ENCODE peak calls at places on chromosomes 5 and 9, in eight cellular contexts. One of them, this sample, is unnamed.

GRCh38 chr9:80175286-80175906 is 603.6 kb downstream of the TLE4 start:
- DNase-seq in suprapubic skin: no peak
- DNase-seq in fibroblast of lung: peak
- DNase-seq in cardiac muscle cell: peak
- DNase-seq in CD8-positive, alpha-beta T cell: no peak
- DNase-seq in GM23338: peak
- DNase-seq in body of pancreas: no peak
- DNase-seq in IMR-90: peak
- DNase-seq in this sample: no peak

GRCh38 chr9:5448461-5448860 is 1.9 kb upstream of the CD274 start:
- DNase-seq in CD8-positive, alpha-beta T cell: no peak
- DNase-seq in fibroblast of lung: no peak
- DNase-seq in IMR-90: no peak
- DNase-seq in GM23338: no peak
- DNase-seq in cardiac muscle cell: no peak
- DNase-seq in body of pancreas: no peak
- DNase-seq in suprapubic skin: no peak
- DNase-seq in this sample: no peak

GRCh38 chr9:86978413-86978812 is 31.1 kb upstream of the GAS1 start:
- DNase-seq in body of pancreas: no peak
- DNase-seq in cardiac muscle cell: no peak
- DNase-seq in IMR-90: peak
- DNase-seq in GM23338: no peak
- DNase-seq in CD8-positive, alpha-beta T cell: no peak
- DNase-seq in fibroblast of lung: peak
- DNase-seq in suprapubic skin: no peak
- DNase-seq in this sample: no peak

GRCh38 chr9:75438716-75439115 is 350.4 kb downstream of the OSTF1 start:
- DNase-seq in body of pancreas: no peak
- DNase-seq in GM23338: no peak
- DNase-seq in cardiac muscle cell: no peak
- DNase-seq in fibroblast of lung: no peak
- DNase-seq in CD8-positive, alpha-beta T cell: no peak
- DNase-seq in IMR-90: no peak
- DNase-seq in suprapubic skin: no peak
- DNase-seq in this sample: no peak

GRCh38 chr9:75229605-75230332 is 141.5 kb downstream of the OSTF1 start:
- DNase-seq in CD8-positive, alpha-beta T cell: no peak
- DNase-seq in GM23338: peak
- DNase-seq in body of pancreas: peak
- DNase-seq in fibroblast of lung: no peak
- DNase-seq in cardiac muscle cell: no peak
- DNase-seq in IMR-90: no peak
- DNase-seq in suprapubic skin: no peak
- DNase-seq in this sample: peak

GRCh38 chr9:124284940-124285441 is 27.2 kb downstream of the NEK6 start:
- DNase-seq in suprapubic skin: no peak
- DNase-seq in GM23338: no peak
- DNase-seq in cardiac muscle cell: no peak
- DNase-seq in CD8-positive, alpha-beta T cell: no peak
- DNase-seq in fibroblast of lung: peak
- DNase-seq in body of pancreas: no peak
- DNase-seq in IMR-90: peak
- DNase-seq in this sample: peak

GRCh38 chr5:39014544-39014943 is 59.7 kb downstream of the RICTOR start:
- DNase-seq in CD8-positive, alpha-beta T cell: no peak
- DNase-seq in body of pancreas: no peak
- DNase-seq in fibroblast of lung: peak
- DNase-seq in IMR-90: peak
- DNase-seq in GM23338: no peak
- DNase-seq in cardiac muscle cell: no peak
- DNase-seq in suprapubic skin: no peak
- DNase-seq in this sample: no peak

GRCh38 chr9:130933114-130934046 is 5.7 kb downstream of the FIBCD1 start:
- DNase-seq in IMR-90: peak
- DNase-seq in suprapubic skin: no peak
- DNase-seq in body of pancreas: no peak
- DNase-seq in CD8-positive, alpha-beta T cell: no peak
- DNase-seq in GM23338: peak
- DNase-seq in fibroblast of lung: peak
- DNase-seq in cardiac muscle cell: no peak
- DNase-seq in this sample: no peak

GRCh38 chr5:141517902-141518610 is 29.2 kb downstream of the PCDHGC5 start:
- DNase-seq in suprapubic skin: no peak
- DNase-seq in GM23338: no peak
- DNase-seq in fibroblast of lung: peak
- DNase-seq in IMR-90: peak
- DNase-seq in body of pancreas: no peak
- DNase-seq in cardiac muscle cell: no peak
- DNase-seq in CD8-positive, alpha-beta T cell: no peak
- DNase-seq in this sample: no peak

GRCh38 chr5:56050566-56051292 is 56.0 kb upstream of the IL6ST start:
- DNase-seq in cardiac muscle cell: peak
- DNase-seq in body of pancreas: no peak
- DNase-seq in suprapubic skin: no peak
- DNase-seq in IMR-90: no peak
- DNase-seq in GM23338: peak
- DNase-seq in CD8-positive, alpha-beta T cell: no peak
- DNase-seq in fibroblast of lung: no peak
- DNase-seq in this sample: no peak

GRCh38 chr5:57066921-57067914 is 106.6 kb upstream of the GPBP1 start:
- DNase-seq in body of pancreas: no peak
- DNase-seq in CD8-positive, alpha-beta T cell: no peak
- DNase-seq in cardiac muscle cell: no peak
- DNase-seq in IMR-90: peak
- DNase-seq in suprapubic skin: no peak
- DNase-seq in fibroblast of lung: peak
- DNase-seq in GM23338: no peak
- DNase-seq in this sample: no peak

GRCh38 chr5:79146352-79146751 is 34.7 kb downstream of the BHMT start:
- DNase-seq in cardiac muscle cell: no peak
- DNase-seq in GM23338: peak
- DNase-seq in body of pancreas: no peak
- DNase-seq in suprapubic skin: no peak
- DNase-seq in IMR-90: peak
- DNase-seq in CD8-positive, alpha-beta T cell: no peak
- DNase-seq in fibroblast of lung: peak
- DNase-seq in this sample: no peak

GRCh38 chr5:38845555-38846378 is at the start of gene OSMR:
- DNase-seq in IMR-90: peak
- DNase-seq in suprapubic skin: peak
- DNase-seq in CD8-positive, alpha-beta T cell: no peak
- DNase-seq in body of pancreas: peak
- DNase-seq in GM23338: peak
- DNase-seq in cardiac muscle cell: peak
- DNase-seq in fibroblast of lung: peak
- DNase-seq in this sample: peak

GRCh38 chr5:164433471-164433870 is 928.1 kb downstream of the MAT2B start:
- DNase-seq in GM23338: no peak
- DNase-seq in IMR-90: peak
- DNase-seq in suprapubic skin: no peak
- DNase-seq in body of pancreas: no peak
- DNase-seq in CD8-positive, alpha-beta T cell: no peak
- DNase-seq in fibroblast of lung: no peak
- DNase-seq in cardiac muscle cell: no peak
- DNase-seq in this sample: no peak

GRCh38 chr9:114799441-114799840 is 6.4 kb downstream of the TNFSF15 start:
- DNase-seq in suprapubic skin: no peak
- DNase-seq in fibroblast of lung: no peak
- DNase-seq in GM23338: peak
- DNase-seq in cardiac muscle cell: peak
- DNase-seq in body of pancreas: no peak
- DNase-seq in CD8-positive, alpha-beta T cell: no peak
- DNase-seq in IMR-90: no peak
- DNase-seq in this sample: no peak

GRCh38 chr9:125460883-125461475 is 199.4 kb downstream of the GAPVD1 start:
- DNase-seq in GM23338: no peak
- DNase-seq in IMR-90: peak
- DNase-seq in cardiac muscle cell: no peak
- DNase-seq in body of pancreas: no peak
- DNase-seq in fibroblast of lung: peak
- DNase-seq in suprapubic skin: no peak
- DNase-seq in CD8-positive, alpha-beta T cell: no peak
- DNase-seq in this sample: no peak

GRCh38 chr5:149464796-149465489 is 85.9 kb upstream of the IL17B start:
- DNase-seq in CD8-positive, alpha-beta T cell: no peak
- DNase-seq in fibroblast of lung: peak
- DNase-seq in suprapubic skin: no peak
- DNase-seq in IMR-90: peak
- DNase-seq in GM23338: no peak
- DNase-seq in body of pancreas: no peak
- DNase-seq in cardiac muscle cell: no peak
- DNase-seq in this sample: no peak

GRCh38 chr5:337565-338130 is 16.1 kb downstream of the AHRR start:
- DNase-seq in body of pancreas: no peak
- DNase-seq in IMR-90: peak
- DNase-seq in fibroblast of lung: peak
- DNase-seq in suprapubic skin: no peak
- DNase-seq in CD8-positive, alpha-beta T cell: no peak
- DNase-seq in GM23338: peak
- DNase-seq in cardiac muscle cell: peak
- DNase-seq in this sample: no peak
- TF ChIP-seq CTCF in body of pancreas: no peak
- TF ChIP-seq CTCF in IMR-90: peak
- TF ChIP-seq CTCF in fibroblast of lung: peak
- TF ChIP-seq CTCF in suprapubic skin: no peak
- TF ChIP-seq CTCF in CD8-positive, alpha-beta T cell: no peak
- TF ChIP-seq CTCF in GM23338: peak
- TF ChIP-seq CTCF in cardiac muscle cell: peak
- TF ChIP-seq CTCF in this sample: no peak

GRCh38 chr9:134710912-134711311 is 69.3 kb downstream of the COL5A1 start:
- DNase-seq in CD8-positive, alpha-beta T cell: no peak
- DNase-seq in cardiac muscle cell: no peak
- DNase-seq in fibroblast of lung: peak
- DNase-seq in body of pancreas: no peak
- DNase-seq in GM23338: no peak
- DNase-seq in suprapubic skin: no peak
- DNase-seq in IMR-90: no peak
- DNase-seq in this sample: no peak

GRCh38 chr9:134710271-134710540 is 68.6 kb downstream of the COL5A1 start:
- DNase-seq in IMR-90: no peak
- DNase-seq in body of pancreas: no peak
- DNase-seq in cardiac muscle cell: no peak
- DNase-seq in suprapubic skin: no peak
- DNase-seq in CD8-positive, alpha-beta T cell: no peak
- DNase-seq in fibroblast of lung: no peak
- DNase-seq in GM23338: no peak
- DNase-seq in this sample: no peak

GRCh38 chr9:134716067-134716466 is 74.5 kb downstream of the COL5A1 start:
- DNase-seq in suprapubic skin: no peak
- DNase-seq in fibroblast of lung: no peak
- DNase-seq in cardiac muscle cell: no peak
- DNase-seq in CD8-positive, alpha-beta T cell: no peak
- DNase-seq in GM23338: no peak
- DNase-seq in IMR-90: peak
- DNase-seq in body of pancreas: no peak
- DNase-seq in this sample: no peak

GRCh38 chr9:134712243-134712642 is 70.6 kb downstream of the COL5A1 start:
- DNase-seq in fibroblast of lung: no peak
- DNase-seq in IMR-90: no peak
- DNase-seq in CD8-positive, alpha-beta T cell: no peak
- DNase-seq in suprapubic skin: no peak
- DNase-seq in body of pancreas: no peak
- DNase-seq in GM23338: no peak
- DNase-seq in cardiac muscle cell: no peak
- DNase-seq in this sample: no peak

GRCh38 chr9:134712922-134713321 is 71.3 kb downstream of the COL5A1 start:
- DNase-seq in GM23338: no peak
- DNase-seq in suprapubic skin: no peak
- DNase-seq in cardiac muscle cell: no peak
- DNase-seq in CD8-positive, alpha-beta T cell: no peak
- DNase-seq in IMR-90: no peak
- DNase-seq in fibroblast of lung: no peak
- DNase-seq in body of pancreas: no peak
- DNase-seq in this sample: no peak
- H3K27ac ChIP-seq in GM23338: no peak
- H3K27ac ChIP-seq in suprapubic skin: no peak
- H3K27ac ChIP-seq in cardiac muscle cell: no peak
- H3K27ac ChIP-seq in CD8-positive, alpha-beta T cell: no peak
- H3K27ac ChIP-seq in IMR-90: no peak
- H3K27ac ChIP-seq in fibroblast of lung: no peak
- H3K27ac ChIP-seq in body of pancreas: no peak
- H3K27ac ChIP-seq in this sample: peak

DNA sequence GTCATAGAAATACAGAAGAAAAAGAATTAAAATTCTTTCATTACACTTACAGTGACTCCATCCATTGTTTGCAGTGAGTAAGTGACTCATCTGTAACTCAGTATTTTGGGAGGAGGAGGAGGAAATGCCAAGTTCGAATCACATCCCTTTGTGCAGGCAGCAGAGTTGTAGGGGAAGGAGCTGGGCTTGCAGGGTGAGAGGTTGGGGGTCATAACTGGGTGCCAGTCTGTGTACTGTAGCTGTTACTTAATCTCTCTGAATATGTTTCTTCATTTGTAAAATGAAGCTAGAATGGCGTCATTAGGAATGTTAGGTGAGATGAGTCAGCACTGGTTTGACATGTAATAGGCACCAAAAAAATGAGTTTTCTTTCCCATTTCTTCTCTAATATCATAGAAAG is 235.7 kb upstream of the ADAMTSL1 start:
- DNase-seq in CD8-positive, alpha-beta T cell: no peak
- DNase-seq in cardiac muscle cell: no peak
- DNase-seq in GM23338: no peak
- DNase-seq in fibroblast of lung: peak
- DNase-seq in suprapubic skin: no peak
- DNase-seq in IMR-90: peak
- DNase-seq in body of pancreas: no peak
- DNase-seq in this sample: no peak
- H3K4me3 ChIP-seq in CD8-positive, alpha-beta T cell: no peak
- H3K4me3 ChIP-seq in cardiac muscle cell: no peak
- H3K4me3 ChIP-seq in GM23338: no peak
- H3K4me3 ChIP-seq in fibroblast of lung: no peak
- H3K4me3 ChIP-seq in suprapubic skin: no peak
- H3K4me3 ChIP-seq in IMR-90: no peak
- H3K4me3 ChIP-seq in body of pancreas: no peak
- H3K4me3 ChIP-seq in this sample: no peak

GRCh38 chr5:172151661-172152210 is 36.3 kb downstream of the STK10 start:
- DNase-seq in CD8-positive, alpha-beta T cell: no peak
- DNase-seq in GM23338: no peak
- DNase-seq in fibroblast of lung: no peak
- DNase-seq in suprapubic skin: peak
- DNase-seq in body of pancreas: no peak
- DNase-seq in cardiac muscle cell: no peak
- DNase-seq in IMR-90: no peak
- DNase-seq in this sample: no peak

GRCh38 chr5:172149073-172149472 is 39.0 kb downstream of the STK10 start:
- DNase-seq in CD8-positive, alpha-beta T cell: no peak
- DNase-seq in body of pancreas: no peak
- DNase-seq in suprapubic skin: no peak
- DNase-seq in cardiac muscle cell: no peak
- DNase-seq in GM23338: no peak
- DNase-seq in IMR-90: peak
- DNase-seq in fibroblast of lung: peak
- DNase-seq in this sample: no peak

GRCh38 chr5:172147857-172148256 is 40.2 kb downstream of the STK10 start:
- DNase-seq in GM23338: no peak
- DNase-seq in suprapubic skin: peak
- DNase-seq in fibroblast of lung: no peak
- DNase-seq in IMR-90: no peak
- DNase-seq in cardiac muscle cell: no peak
- DNase-seq in CD8-positive, alpha-beta T cell: no peak
- DNase-seq in body of pancreas: no peak
- DNase-seq in this sample: no peak

GRCh38 chr5:172148381-172148780 is 39.6 kb downstream of the STK10 start:
- DNase-seq in fibroblast of lung: no peak
- DNase-seq in IMR-90: no peak
- DNase-seq in suprapubic skin: peak
- DNase-seq in CD8-positive, alpha-beta T cell: no peak
- DNase-seq in GM23338: no peak
- DNase-seq in body of pancreas: no peak
- DNase-seq in cardiac muscle cell: no peak
- DNase-seq in this sample: no peak

GRCh38 chr5:172150514-172151425 is 37.3 kb downstream of the STK10 start:
- DNase-seq in CD8-positive, alpha-beta T cell: peak
- DNase-seq in GM23338: no peak
- DNase-seq in IMR-90: peak
- DNase-seq in body of pancreas: no peak
- DNase-seq in suprapubic skin: peak
- DNase-seq in cardiac muscle cell: no peak
- DNase-seq in fibroblast of lung: no peak
- DNase-seq in this sample: no peak
- TF ChIP-seq CTCF in CD8-positive, alpha-beta T cell: no peak
- TF ChIP-seq CTCF in GM23338: no peak
- TF ChIP-seq CTCF in IMR-90: no peak
- TF ChIP-seq CTCF in body of pancreas: no peak
- TF ChIP-seq CTCF in suprapubic skin: no peak
- TF ChIP-seq CTCF in cardiac muscle cell: no peak
- TF ChIP-seq CTCF in fibroblast of lung: no peak
- TF ChIP-seq CTCF in this sample: no peak